ENCODE peak calls at places on chromosomes 3 and 15, in ten cellular contexts. One of them, this sample, is unnamed.

GRCh38 chr15:71143373-71144310 is 28.4 kb downstream of the THSD4 start:
- DNase-seq in A549: no peak
- DNase-seq in neural progenitor cell: no peak
- DNase-seq in stimulated activated naive CD8-positive, alpha-beta T cell treated with anti-CD3 and anti-CD28 coated beads, Interleukin-15, Interleukin-2, amounts not matched to agents 100 U/mL and 50 U/mL, for 24 hours: no peak
- DNase-seq in natural killer cell: no peak
- DNase-seq in HEK293T: no peak
- DNase-seq in HCEC 1CT: no peak
- DNase-seq in WERI-Rb-1: no peak
- DNase-seq in foreskin fibroblast: no peak
- DNase-seq in activated T-cell treated with anti-CD3 and anti-CD28 coated beads, Interleukin-2, amount 50 U/mL, for 4 hours: no peak
- DNase-seq in this sample: no peak

GRCh38 chr15:89077750-89078149 is 10.5 kb upstream of the ABHD2 start:
- DNase-seq in A549: no peak
- DNase-seq in neural progenitor cell: no peak
- DNase-seq in stimulated activated naive CD8-positive, alpha-beta T cell treated with anti-CD3 and anti-CD28 coated beads, Interleukin-15, Interleukin-2, amounts not matched to agents 100 U/mL and 50 U/mL, for 24 hours: no peak
- DNase-seq in natural killer cell: no peak
- DNase-seq in HEK293T: no peak
- DNase-seq in HCEC 1CT: no peak
- DNase-seq in WERI-Rb-1: no peak
- DNase-seq in foreskin fibroblast: no peak
- DNase-seq in activated T-cell treated with anti-CD3 and anti-CD28 coated beads, Interleukin-2, amount 50 U/mL, for 4 hours: no peak
- DNase-seq in this sample: no peak

GRCh38 chr15:66654718-66655375 is 47.2 kb upstream of the SMAD6 start:
- DNase-seq in A549: no peak
- DNase-seq in neural progenitor cell: peak
- DNase-seq in stimulated activated naive CD8-positive, alpha-beta T cell treated with anti-CD3 and anti-CD28 coated beads, Interleukin-15, Interleukin-2, amounts not matched to agents 100 U/mL and 50 U/mL, for 24 hours: peak
- DNase-seq in natural killer cell: no peak
- DNase-seq in HEK293T: no peak
- DNase-seq in HCEC 1CT: no peak
- DNase-seq in WERI-Rb-1: no peak
- DNase-seq in foreskin fibroblast: no peak
- DNase-seq in activated T-cell treated with anti-CD3 and anti-CD28 coated beads, Interleukin-2, amount 50 U/mL, for 4 hours: no peak
- DNase-seq in this sample: no peak

GRCh38 chr3:125401402-125401801 is 26.3 kb upstream of the ZNF148 start:
- DNase-seq in A549: no peak
- DNase-seq in neural progenitor cell: no peak
- DNase-seq in stimulated activated naive CD8-positive, alpha-beta T cell treated with anti-CD3 and anti-CD28 coated beads, Interleukin-15, Interleukin-2, amounts not matched to agents 100 U/mL and 50 U/mL, for 24 hours: no peak
- DNase-seq in natural killer cell: no peak
- DNase-seq in HEK293T: no peak
- DNase-seq in HCEC 1CT: peak
- DNase-seq in WERI-Rb-1: no peak
- DNase-seq in foreskin fibroblast: peak
- DNase-seq in activated T-cell treated with anti-CD3 and anti-CD28 coated beads, Interleukin-2, amount 50 U/mL, for 4 hours: no peak
- DNase-seq in this sample: peak

GRCh38 chr3:194315965-194316361 is 35.2 kb downstream of the CPN2 start:
- DNase-seq in A549: peak
- DNase-seq in neural progenitor cell: no peak
- DNase-seq in stimulated activated naive CD8-positive, alpha-beta T cell treated with anti-CD3 and anti-CD28 coated beads, Interleukin-15, Interleukin-2, amounts not matched to agents 100 U/mL and 50 U/mL, for 24 hours: no peak
- DNase-seq in natural killer cell: no peak
- DNase-seq in HEK293T: no peak
- DNase-seq in HCEC 1CT: no peak
- DNase-seq in WERI-Rb-1: no peak
- DNase-seq in foreskin fibroblast: peak
- DNase-seq in activated T-cell treated with anti-CD3 and anti-CD28 coated beads, Interleukin-2, amount 50 U/mL, for 4 hours: no peak
- DNase-seq in this sample: peak

GRCh38 chr3:16978234-16978920 is 93.6 kb downstream of the PLCL2 start:
- DNase-seq in A549: no peak
- DNase-seq in neural progenitor cell: no peak
- DNase-seq in stimulated activated naive CD8-positive, alpha-beta T cell treated with anti-CD3 and anti-CD28 coated beads, Interleukin-15, Interleukin-2, amounts not matched to agents 100 U/mL and 50 U/mL, for 24 hours: no peak
- DNase-seq in natural killer cell: no peak
- DNase-seq in HEK293T: no peak
- DNase-seq in HCEC 1CT: no peak
- DNase-seq in WERI-Rb-1: no peak
- DNase-seq in foreskin fibroblast: peak
- DNase-seq in activated T-cell treated with anti-CD3 and anti-CD28 coated beads, Interleukin-2, amount 50 U/mL, for 4 hours: no peak
- DNase-seq in this sample: peak

GRCh38 chr3:111851511-111851954 is 7.5 kb upstream of the PHLDB2 start:
- DNase-seq in A549: no peak
- DNase-seq in neural progenitor cell: no peak
- DNase-seq in stimulated activated naive CD8-positive, alpha-beta T cell treated with anti-CD3 and anti-CD28 coated beads, Interleukin-15, Interleukin-2, amounts not matched to agents 100 U/mL and 50 U/mL, for 24 hours: no peak
- DNase-seq in natural killer cell: no peak
- DNase-seq in HEK293T: no peak
- DNase-seq in HCEC 1CT: peak
- DNase-seq in WERI-Rb-1: no peak
- DNase-seq in foreskin fibroblast: peak
- DNase-seq in activated T-cell treated with anti-CD3 and anti-CD28 coated beads, Interleukin-2, amount 50 U/mL, for 4 hours: no peak
- DNase-seq in this sample: peak

GRCh38 chr3:31533169-31533870 is 595 bp downstream of the STT3B start:
- DNase-seq in A549: peak
- DNase-seq in neural progenitor cell: peak
- DNase-seq in stimulated activated naive CD8-positive, alpha-beta T cell treated with anti-CD3 and anti-CD28 coated beads, Interleukin-15, Interleukin-2, amounts not matched to agents 100 U/mL and 50 U/mL, for 24 hours: peak
- DNase-seq in natural killer cell: peak
- DNase-seq in HEK293T: peak
- DNase-seq in HCEC 1CT: peak
- DNase-seq in WERI-Rb-1: peak
- DNase-seq in foreskin fibroblast: no peak
- DNase-seq in activated T-cell treated with anti-CD3 and anti-CD28 coated beads, Interleukin-2, amount 50 U/mL, for 4 hours: peak
- DNase-seq in this sample: no peak

GRCh38 chr3:171607452-171607851 is 147.2 kb upstream of the TNIK start:
- DNase-seq in A549: no peak
- DNase-seq in neural progenitor cell: no peak
- DNase-seq in stimulated activated naive CD8-positive, alpha-beta T cell treated with anti-CD3 and anti-CD28 coated beads, Interleukin-15, Interleukin-2, amounts not matched to agents 100 U/mL and 50 U/mL, for 24 hours: no peak
- DNase-seq in natural killer cell: no peak
- DNase-seq in HEK293T: no peak
- DNase-seq in HCEC 1CT: no peak
- DNase-seq in WERI-Rb-1: no peak
- DNase-seq in foreskin fibroblast: no peak
- DNase-seq in activated T-cell treated with anti-CD3 and anti-CD28 coated beads, Interleukin-2, amount 50 U/mL, for 4 hours: no peak
- DNase-seq in this sample: no peak

GRCh38 chr3:42804113-42804830 is at the start of gene HIGD1A:
- DNase-seq in A549: peak
- DNase-seq in neural progenitor cell: peak
- DNase-seq in stimulated activated naive CD8-positive, alpha-beta T cell treated with anti-CD3 and anti-CD28 coated beads, Interleukin-15, Interleukin-2, amounts not matched to agents 100 U/mL and 50 U/mL, for 24 hours: peak
- DNase-seq in natural killer cell: peak
- DNase-seq in HEK293T: peak
- DNase-seq in HCEC 1CT: peak
- DNase-seq in WERI-Rb-1: peak
- DNase-seq in foreskin fibroblast: peak
- DNase-seq in activated T-cell treated with anti-CD3 and anti-CD28 coated beads, Interleukin-2, amount 50 U/mL, for 4 hours: peak
- DNase-seq in this sample: peak

GRCh38 chr15:33021806-33022389 is 172.6 kb downstream of the FMN1 start:
- DNase-seq in A549: peak
- DNase-seq in neural progenitor cell: peak
- DNase-seq in stimulated activated naive CD8-positive, alpha-beta T cell treated with anti-CD3 and anti-CD28 coated beads, Interleukin-15, Interleukin-2, amounts not matched to agents 100 U/mL and 50 U/mL, for 24 hours: no peak
- DNase-seq in natural killer cell: no peak
- DNase-seq in HEK293T: peak
- DNase-seq in HCEC 1CT: peak
- DNase-seq in WERI-Rb-1: peak
- DNase-seq in foreskin fibroblast: peak
- DNase-seq in activated T-cell treated with anti-CD3 and anti-CD28 coated beads, Interleukin-2, amount 50 U/mL, for 4 hours: no peak
- DNase-seq in this sample: peak

GRCh38 chr15:31128919-31129768 is 27.6 kb upstream of the TRPM1 start:
- DNase-seq in A549: peak
- DNase-seq in neural progenitor cell: peak
- DNase-seq in stimulated activated naive CD8-positive, alpha-beta T cell treated with anti-CD3 and anti-CD28 coated beads, Interleukin-15, Interleukin-2, amounts not matched to agents 100 U/mL and 50 U/mL, for 24 hours: peak
- DNase-seq in natural killer cell: peak
- DNase-seq in HEK293T: peak
- DNase-seq in HCEC 1CT: peak
- DNase-seq in WERI-Rb-1: peak
- DNase-seq in foreskin fibroblast: peak
- DNase-seq in activated T-cell treated with anti-CD3 and anti-CD28 coated beads, Interleukin-2, amount 50 U/mL, for 4 hours: peak
- DNase-seq in this sample: peak

GRCh38 chr3:56795097-56795806 is 6.5 kb downstream of the ARHGEF3 start:
- DNase-seq in A549: no peak
- DNase-seq in neural progenitor cell: no peak
- DNase-seq in stimulated activated naive CD8-positive, alpha-beta T cell treated with anti-CD3 and anti-CD28 coated beads, Interleukin-15, Interleukin-2, amounts not matched to agents 100 U/mL and 50 U/mL, for 24 hours: no peak
- DNase-seq in natural killer cell: no peak
- DNase-seq in HEK293T: no peak
- DNase-seq in HCEC 1CT: peak
- DNase-seq in WERI-Rb-1: no peak
- DNase-seq in foreskin fibroblast: no peak
- DNase-seq in activated T-cell treated with anti-CD3 and anti-CD28 coated beads, Interleukin-2, amount 50 U/mL, for 4 hours: no peak
- DNase-seq in this sample: peak

GRCh38 chr3:134094491-134094890 is 64.8 kb upstream of the SLCO2A1 start:
- DNase-seq in A549: no peak
- DNase-seq in neural progenitor cell: no peak
- DNase-seq in stimulated activated naive CD8-positive, alpha-beta T cell treated with anti-CD3 and anti-CD28 coated beads, Interleukin-15, Interleukin-2, amounts not matched to agents 100 U/mL and 50 U/mL, for 24 hours: no peak
- DNase-seq in natural killer cell: no peak
- DNase-seq in HEK293T: no peak
- DNase-seq in HCEC 1CT: peak
- DNase-seq in WERI-Rb-1: no peak
- DNase-seq in foreskin fibroblast: peak
- DNase-seq in activated T-cell treated with anti-CD3 and anti-CD28 coated beads, Interleukin-2, amount 50 U/mL, for 4 hours: no peak
- DNase-seq in this sample: no peak

GRCh38 chr15:38169982-38170381 is 82.7 kb upstream of the SPRED1 start:
- DNase-seq in A549: no peak
- DNase-seq in neural progenitor cell: no peak
- DNase-seq in stimulated activated naive CD8-positive, alpha-beta T cell treated with anti-CD3 and anti-CD28 coated beads, Interleukin-15, Interleukin-2, amounts not matched to agents 100 U/mL and 50 U/mL, for 24 hours: no peak
- DNase-seq in natural killer cell: no peak
- DNase-seq in HEK293T: no peak
- DNase-seq in HCEC 1CT: peak
- DNase-seq in WERI-Rb-1: no peak
- DNase-seq in foreskin fibroblast: peak
- DNase-seq in activated T-cell treated with anti-CD3 and anti-CD28 coated beads, Interleukin-2, amount 50 U/mL, for 4 hours: no peak
- DNase-seq in this sample: peak

GRCh38 chr3:190131329-190131728 is 10.6 kb upstream of the P3H2 start:
- DNase-seq in A549: peak
- DNase-seq in neural progenitor cell: no peak
- DNase-seq in stimulated activated naive CD8-positive, alpha-beta T cell treated with anti-CD3 and anti-CD28 coated beads, Interleukin-15, Interleukin-2, amounts not matched to agents 100 U/mL and 50 U/mL, for 24 hours: no peak
- DNase-seq in natural killer cell: no peak
- DNase-seq in HEK293T: no peak
- DNase-seq in HCEC 1CT: peak
- DNase-seq in WERI-Rb-1: no peak
- DNase-seq in foreskin fibroblast: peak
- DNase-seq in activated T-cell treated with anti-CD3 and anti-CD28 coated beads, Interleukin-2, amount 50 U/mL, for 4 hours: no peak
- DNase-seq in this sample: peak

GRCh38 chr3:188526057-188526456 is 372.1 kb downstream of the LPP start:
- DNase-seq in A549: peak
- DNase-seq in neural progenitor cell: no peak
- DNase-seq in stimulated activated naive CD8-positive, alpha-beta T cell treated with anti-CD3 and anti-CD28 coated beads, Interleukin-15, Interleukin-2, amounts not matched to agents 100 U/mL and 50 U/mL, for 24 hours: no peak
- DNase-seq in natural killer cell: no peak
- DNase-seq in HEK293T: no peak
- DNase-seq in HCEC 1CT: peak
- DNase-seq in WERI-Rb-1: no peak
- DNase-seq in foreskin fibroblast: no peak
- DNase-seq in activated T-cell treated with anti-CD3 and anti-CD28 coated beads, Interleukin-2, amount 50 U/mL, for 4 hours: no peak
- DNase-seq in this sample: peak

GRCh38 chr3:157532529-157533297 is 29.5 kb upstream of the VEPH1 start:
- DNase-seq in A549: peak
- DNase-seq in neural progenitor cell: peak
- DNase-seq in stimulated activated naive CD8-positive, alpha-beta T cell treated with anti-CD3 and anti-CD28 coated beads, Interleukin-15, Interleukin-2, amounts not matched to agents 100 U/mL and 50 U/mL, for 24 hours: no peak
- DNase-seq in natural killer cell: no peak
- DNase-seq in HEK293T: peak
- DNase-seq in HCEC 1CT: peak
- DNase-seq in WERI-Rb-1: peak
- DNase-seq in foreskin fibroblast: peak
- DNase-seq in activated T-cell treated with anti-CD3 and anti-CD28 coated beads, Interleukin-2, amount 50 U/mL, for 4 hours: no peak
- DNase-seq in this sample: peak

GRCh38 chr3:150743508-150743907 is 19.5 kb downstream of the SIAH2 start:
- DNase-seq in A549: peak
- DNase-seq in neural progenitor cell: no peak
- DNase-seq in stimulated activated naive CD8-positive, alpha-beta T cell treated with anti-CD3 and anti-CD28 coated beads, Interleukin-15, Interleukin-2, amounts not matched to agents 100 U/mL and 50 U/mL, for 24 hours: no peak
- DNase-seq in natural killer cell: no peak
- DNase-seq in HEK293T: no peak
- DNase-seq in HCEC 1CT: peak
- DNase-seq in WERI-Rb-1: no peak
- DNase-seq in foreskin fibroblast: peak
- DNase-seq in activated T-cell treated with anti-CD3 and anti-CD28 coated beads, Interleukin-2, amount 50 U/mL, for 4 hours: no peak
- DNase-seq in this sample: no peak